ENCODE peak calls at places on chromosomes 16 and 17, in seven cellular contexts. One of them, this sample, is unnamed.

GRCh38 chr17:73731733-73732132 is 87.5 kb upstream of the SDK2 start:
- DNase-seq in NCI-H2081: no peak
- DNase-seq in CD8-positive, alpha-beta memory T cell: no peak
- DNase-seq in NCI-H226: no peak
- DNase-seq in ELF-1: no peak
- DNase-seq in cardiac muscle cell: no peak
- DNase-seq in T-helper 9 cell: no peak
- DNase-seq in this sample: no peak

GRCh38 chr17:6610011-6610410 is 30.5 kb downstream of the KIAA0753 start:
- DNase-seq in NCI-H2081: no peak
- DNase-seq in CD8-positive, alpha-beta memory T cell: no peak
- DNase-seq in NCI-H226: no peak
- DNase-seq in ELF-1: no peak
- DNase-seq in cardiac muscle cell: no peak
- DNase-seq in T-helper 9 cell: no peak
- DNase-seq in this sample: no peak

GRCh38 chr17:79778504-79779087 is 648 bp downstream of the CBX2 start:
- DNase-seq in NCI-H2081: no peak
- DNase-seq in CD8-positive, alpha-beta memory T cell: no peak
- DNase-seq in NCI-H226: no peak
- DNase-seq in ELF-1: peak
- DNase-seq in cardiac muscle cell: peak
- DNase-seq in T-helper 9 cell: no peak
- DNase-seq in this sample: no peak

GRCh38 chr16:30041841-30042240 is 10.8 kb upstream of the TLCD3B start:
- DNase-seq in NCI-H2081: peak
- DNase-seq in CD8-positive, alpha-beta memory T cell: no peak
- DNase-seq in NCI-H226: no peak
- DNase-seq in ELF-1: no peak
- DNase-seq in cardiac muscle cell: peak
- DNase-seq in T-helper 9 cell: no peak
- DNase-seq in this sample: peak

GRCh38 chr17:7191069-7191468 is 11.9 kb upstream of the ASGR1 start:
- DNase-seq in NCI-H2081: no peak
- DNase-seq in CD8-positive, alpha-beta memory T cell: no peak
- DNase-seq in NCI-H226: no peak
- DNase-seq in ELF-1: no peak
- DNase-seq in cardiac muscle cell: no peak
- DNase-seq in T-helper 9 cell: no peak
- DNase-seq in this sample: no peak

GRCh38 chr16:87692756-87693155 is 73.0 kb downstream of the KLHDC4 start:
- DNase-seq in NCI-H2081: no peak
- DNase-seq in CD8-positive, alpha-beta memory T cell: no peak
- DNase-seq in NCI-H226: no peak
- DNase-seq in ELF-1: no peak
- DNase-seq in cardiac muscle cell: no peak
- DNase-seq in T-helper 9 cell: no peak
- DNase-seq in this sample: no peak

GRCh38 chr17:33686171-33686570 is 393.1 kb upstream of the ASIC2 start:
- DNase-seq in NCI-H2081: no peak
- DNase-seq in CD8-positive, alpha-beta memory T cell: no peak
- DNase-seq in NCI-H226: no peak
- DNase-seq in ELF-1: peak
- DNase-seq in cardiac muscle cell: no peak
- DNase-seq in T-helper 9 cell: no peak
- DNase-seq in this sample: no peak

GRCh38 chr17:81160306-81160705 is 5.0 kb upstream of the PVALEF start:
- DNase-seq in NCI-H2081: no peak
- DNase-seq in CD8-positive, alpha-beta memory T cell: no peak
- DNase-seq in NCI-H226: no peak
- DNase-seq in ELF-1: no peak
- DNase-seq in cardiac muscle cell: no peak
- DNase-seq in T-helper 9 cell: no peak
- DNase-seq in this sample: peak

GRCh38 chr16:82082543-82083244 is 47.6 kb downstream of the HSD17B2 start:
- DNase-seq in NCI-H2081: no peak
- DNase-seq in CD8-positive, alpha-beta memory T cell: no peak
- DNase-seq in NCI-H226: peak
- DNase-seq in ELF-1: no peak
- DNase-seq in cardiac muscle cell: no peak
- DNase-seq in T-helper 9 cell: no peak
- DNase-seq in this sample: peak

GRCh38 chr16:67277999-67278772 is 1.1 kb upstream of the PLEKHG4 start:
- DNase-seq in NCI-H2081: no peak
- DNase-seq in CD8-positive, alpha-beta memory T cell: no peak
- DNase-seq in NCI-H226: peak
- DNase-seq in ELF-1: no peak
- DNase-seq in cardiac muscle cell: no peak
- DNase-seq in T-helper 9 cell: no peak
- DNase-seq in this sample: peak

GRCh38 chr17:4485676-4486646 is 12.7 kb upstream of the SPNS2 start:
- DNase-seq in NCI-H2081: no peak
- DNase-seq in CD8-positive, alpha-beta memory T cell: peak
- DNase-seq in NCI-H226: no peak
- DNase-seq in ELF-1: no peak
- DNase-seq in cardiac muscle cell: no peak
- DNase-seq in T-helper 9 cell: peak
- DNase-seq in this sample: no peak

GRCh38 chr16:85211247-85211910 is 99.1 kb upstream of the CIBAR2 start:
- DNase-seq in NCI-H2081: no peak
- DNase-seq in CD8-positive, alpha-beta memory T cell: no peak
- DNase-seq in NCI-H226: no peak
- DNase-seq in ELF-1: no peak
- DNase-seq in cardiac muscle cell: no peak
- DNase-seq in T-helper 9 cell: no peak
- DNase-seq in this sample: no peak

GRCh38 chr17:2940352-2940751 is 123.1 kb downstream of the OR1D5 start:
- DNase-seq in NCI-H2081: no peak
- DNase-seq in CD8-positive, alpha-beta memory T cell: no peak
- DNase-seq in NCI-H226: no peak
- DNase-seq in ELF-1: peak
- DNase-seq in cardiac muscle cell: peak
- DNase-seq in T-helper 9 cell: no peak
- DNase-seq in this sample: no peak

GRCh38 chr16:9351440-9351839 is 260.0 kb downstream of the HAPSTR1 start:
- DNase-seq in NCI-H2081: no peak
- DNase-seq in CD8-positive, alpha-beta memory T cell: no peak
- DNase-seq in NCI-H226: no peak
- DNase-seq in ELF-1: no peak
- DNase-seq in cardiac muscle cell: no peak
- DNase-seq in T-helper 9 cell: no peak
- DNase-seq in this sample: no peak

GRCh38 chr16:1765826-1766225 is 5.5 kb downstream of the NME3 start:
- DNase-seq in NCI-H2081: no peak
- DNase-seq in CD8-positive, alpha-beta memory T cell: no peak
- DNase-seq in NCI-H226: no peak
- DNase-seq in ELF-1: no peak
- DNase-seq in cardiac muscle cell: no peak
- DNase-seq in T-helper 9 cell: no peak
- DNase-seq in this sample: no peak

GRCh38 chr16:30065943-30066881 is 652 bp downstream of the ALDOA start:
- DNase-seq in NCI-H2081: no peak
- DNase-seq in CD8-positive, alpha-beta memory T cell: no peak
- DNase-seq in NCI-H226: peak
- DNase-seq in ELF-1: no peak
- DNase-seq in cardiac muscle cell: peak
- DNase-seq in T-helper 9 cell: no peak
- DNase-seq in this sample: peak

GRCh38 chr16:88633684-88634140 is 4.7 kb upstream of the IL17C start:
- DNase-seq in NCI-H2081: no peak
- DNase-seq in CD8-positive, alpha-beta memory T cell: peak
- DNase-seq in NCI-H226: peak
- DNase-seq in ELF-1: peak
- DNase-seq in cardiac muscle cell: peak
- DNase-seq in T-helper 9 cell: peak
- DNase-seq in this sample: peak

GRCh38 chr17:48542114-48542955 is 2.6 kb downstream of the HOXB2 start:
- DNase-seq in NCI-H2081: peak
- DNase-seq in CD8-positive, alpha-beta memory T cell: peak
- DNase-seq in NCI-H226: no peak
- DNase-seq in ELF-1: peak
- DNase-seq in cardiac muscle cell: no peak
- DNase-seq in T-helper 9 cell: no peak
- DNase-seq in this sample: no peak

GRCh38 chr17:57257911-57258885 is 1.9 kb downstream of the MSI2 start:
- DNase-seq in NCI-H2081: no peak
- DNase-seq in CD8-positive, alpha-beta memory T cell: no peak
- DNase-seq in NCI-H226: no peak
- DNase-seq in ELF-1: peak
- DNase-seq in cardiac muscle cell: no peak
- DNase-seq in T-helper 9 cell: no peak
- DNase-seq in this sample: no peak

GRCh38 chr16:23700509-23700908 is 12.5 kb downstream of the ERN2 start:
- DNase-seq in NCI-H2081: no peak
- DNase-seq in CD8-positive, alpha-beta memory T cell: no peak
- DNase-seq in NCI-H226: no peak
- DNase-seq in ELF-1: peak
- DNase-seq in cardiac muscle cell: no peak
- DNase-seq in T-helper 9 cell: no peak
- DNase-seq in this sample: no peak

GRCh38 chr16:23088018-23088417 is 61.2 kb downstream of the USP31 start:
- DNase-seq in NCI-H2081: no peak
- DNase-seq in CD8-positive, alpha-beta memory T cell: no peak
- DNase-seq in NCI-H226: no peak
- DNase-seq in ELF-1: no peak
- DNase-seq in cardiac muscle cell: no peak
- DNase-seq in T-helper 9 cell: no peak
- DNase-seq in this sample: no peak

GRCh38 chr16:11188801-11189740 is 66.9 kb downstream of the SOCS1 start:
- DNase-seq in NCI-H2081: no peak
- DNase-seq in CD8-positive, alpha-beta memory T cell: no peak
- DNase-seq in NCI-H226: no peak
- DNase-seq in ELF-1: no peak
- DNase-seq in cardiac muscle cell: no peak
- DNase-seq in T-helper 9 cell: no peak
- DNase-seq in this sample: no peak

GRCh38 chr17:4221163-4221562 is 42.6 kb downstream of the ANKFY1 start:
- DNase-seq in NCI-H2081: no peak
- DNase-seq in CD8-positive, alpha-beta memory T cell: no peak
- DNase-seq in NCI-H226: no peak
- DNase-seq in ELF-1: no peak
- DNase-seq in cardiac muscle cell: no peak
- DNase-seq in T-helper 9 cell: no peak
- DNase-seq in this sample: no peak

GRCh38 chr17:67629963-67630320 is 87.8 kb upstream of the NOL11 start:
- DNase-seq in NCI-H2081: no peak
- DNase-seq in CD8-positive, alpha-beta memory T cell: no peak
- DNase-seq in NCI-H226: peak
- DNase-seq in ELF-1: no peak
- DNase-seq in cardiac muscle cell: peak
- DNase-seq in T-helper 9 cell: no peak
- DNase-seq in this sample: peak

GRCh38 chr16:14186007-14186953 is 115.2 kb downstream of the MRTFB start:
- DNase-seq in NCI-H2081: peak
- DNase-seq in CD8-positive, alpha-beta memory T cell: peak
- DNase-seq in NCI-H226: peak
- DNase-seq in ELF-1: peak
- DNase-seq in cardiac muscle cell: peak
- DNase-seq in T-helper 9 cell: no peak
- DNase-seq in this sample: peak

GRCh38 chr16:35102780-35103403 is 1643.5 kb downstream of the TP53TG3F start:
- DNase-seq in NCI-H2081: peak
- DNase-seq in CD8-positive, alpha-beta memory T cell: no peak
- DNase-seq in NCI-H226: no peak
- DNase-seq in ELF-1: no peak
- DNase-seq in cardiac muscle cell: no peak
- DNase-seq in T-helper 9 cell: no peak
- DNase-seq in this sample: no peak

This sample was measured in lung microvascular endothelial cell.